ENCODE peak calls at places on chromosomes 16 and 17, in five cellular contexts. U is GM12878, V is K562, K is HCT116, D is HepG2. B is an unnamed sample.

GRCh38 chr17:27256225-27257030 is 37.5 kb upstream of the WSB1 start:
- DNase-seq in U (no peak), V (no peak), K (no peak), D (peak), B (no peak)

GRCh38 chr16:49427771-49428170 is 54.2 kb downstream of the C16orf78 start:
- DNase-seq in U (no peak), V (no peak), K (no peak), D (no peak), B (no peak)

GRCh38 chr17:48555183-48555615 is 10.3 kb upstream of the HOXB2 start:
- DNase-seq in U (no peak), V (peak), K (no peak), D (no peak), B (peak)

GRCh38 chr16:83956336-83957289 is 3.6 kb downstream of the OSGIN1 start:
- DNase-seq in U (peak), V (peak), K (peak), D (peak), B (peak)

GRCh38 chr16:50301626-50302471 is 35.5 kb downstream of the ADCY7 start:
- DNase-seq in U (no peak), V (no peak), K (no peak), D (no peak), B (peak)

GRCh38 chr17:44901323-44901965 is 2.2 kb upstream of the EFTUD2 start:
- DNase-seq in U (no peak), V (no peak), K (no peak), D (no peak), B (no peak)

GRCh38 chr17:31202968-31203367 is 94.1 kb downstream of the OMG start:
- DNase-seq in U (no peak), V (no peak), K (no peak), D (no peak), B (no peak)

GRCh38 chr16:74522160-74522559 is 84.8 kb downstream of the GLG1 start:
- DNase-seq in U (no peak), V (no peak), K (no peak), D (no peak), B (no peak)

GRCh38 chr17:75643033-75644017 is 10.1 kb downstream of the SMIM5 start:
- DNase-seq in U (no peak), V (no peak), K (no peak), D (no peak), B (no peak)

GRCh38 chr17:73351764-73352163 is 40.0 kb upstream of the CDC42EP4 start:
- DNase-seq in U (no peak), V (no peak), K (no peak), D (no peak), B (no peak)

GRCh38 chr17:78839762-78840529 is 668 bp downstream of the USP36 start:
- DNase-seq in U (no peak), V (no peak), K (no peak), D (peak), B (peak)
- TF ChIP-seq POLR2A in U (no peak), V (no peak), K (no peak), D (peak), B (no peak)

GRCh38 chr17:32486701-32487459 is at the start of gene CDK5R1:
- DNase-seq in U (no peak), V (peak), K (no peak), D (peak), B (peak)
- TF ChIP-seq REST in U (peak), V (peak), K (peak), D (peak), B (peak)

DNA sequence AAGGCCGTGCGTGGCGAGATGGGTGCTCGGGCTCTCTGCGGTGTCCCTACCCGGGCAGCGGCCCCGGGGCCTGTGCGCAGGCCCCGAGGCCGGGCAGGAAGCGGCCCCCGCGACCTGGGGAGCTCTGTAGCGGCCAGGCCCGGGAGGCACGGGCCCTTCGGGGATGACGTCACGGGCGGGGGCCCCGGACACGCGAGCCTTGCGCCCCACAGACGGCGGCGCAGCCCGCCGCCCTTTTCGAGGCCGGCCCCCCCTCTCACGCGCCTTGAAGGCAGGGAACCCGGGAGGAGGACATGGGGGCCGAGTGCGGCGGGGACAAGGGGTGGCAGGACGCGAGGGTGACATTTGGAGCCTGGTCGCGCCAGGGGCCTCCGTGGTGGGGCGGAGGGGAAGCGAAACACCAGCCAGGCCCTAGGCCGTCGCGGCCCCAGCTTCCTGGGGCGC is 1.1 kb downstream of the RAI1 start:
- DNase-seq in U (no peak), V (peak), K (no peak), D (no peak), B (peak)
- TF ChIP-seq POLR2A in U (peak), V (no peak), K (no peak), D (peak), B (peak)

GRCh38 chr17:34692932-34693331 is 113.5 kb downstream of the TMEM132E start:
- DNase-seq in U (no peak), V (no peak), K (no peak), D (no peak), B (no peak)
- TF ChIP-seq REST in U (no peak), V (no peak), K (no peak), D (no peak), B (no peak)

GRCh38 chr16:31187808-31188189 is 7.9 kb downstream of the FUS start:
- DNase-seq in U (no peak), V (no peak), K (no peak), D (no peak), B (no peak)

GRCh38 chr16:31185339-31185738 is 5.4 kb downstream of the FUS start:
- DNase-seq in U (no peak), V (no peak), K (no peak), D (no peak), B (no peak)

GRCh38 chr16:31186176-31186575 is 6.2 kb downstream of the FUS start:
- DNase-seq in U (no peak), V (peak), K (no peak), D (no peak), B (no peak)

GRCh38 chr16:31188450-31189411 is 8.8 kb downstream of the FUS start:
- DNase-seq in U (no peak), V (no peak), K (no peak), D (no peak), B (no peak)

DNA sequence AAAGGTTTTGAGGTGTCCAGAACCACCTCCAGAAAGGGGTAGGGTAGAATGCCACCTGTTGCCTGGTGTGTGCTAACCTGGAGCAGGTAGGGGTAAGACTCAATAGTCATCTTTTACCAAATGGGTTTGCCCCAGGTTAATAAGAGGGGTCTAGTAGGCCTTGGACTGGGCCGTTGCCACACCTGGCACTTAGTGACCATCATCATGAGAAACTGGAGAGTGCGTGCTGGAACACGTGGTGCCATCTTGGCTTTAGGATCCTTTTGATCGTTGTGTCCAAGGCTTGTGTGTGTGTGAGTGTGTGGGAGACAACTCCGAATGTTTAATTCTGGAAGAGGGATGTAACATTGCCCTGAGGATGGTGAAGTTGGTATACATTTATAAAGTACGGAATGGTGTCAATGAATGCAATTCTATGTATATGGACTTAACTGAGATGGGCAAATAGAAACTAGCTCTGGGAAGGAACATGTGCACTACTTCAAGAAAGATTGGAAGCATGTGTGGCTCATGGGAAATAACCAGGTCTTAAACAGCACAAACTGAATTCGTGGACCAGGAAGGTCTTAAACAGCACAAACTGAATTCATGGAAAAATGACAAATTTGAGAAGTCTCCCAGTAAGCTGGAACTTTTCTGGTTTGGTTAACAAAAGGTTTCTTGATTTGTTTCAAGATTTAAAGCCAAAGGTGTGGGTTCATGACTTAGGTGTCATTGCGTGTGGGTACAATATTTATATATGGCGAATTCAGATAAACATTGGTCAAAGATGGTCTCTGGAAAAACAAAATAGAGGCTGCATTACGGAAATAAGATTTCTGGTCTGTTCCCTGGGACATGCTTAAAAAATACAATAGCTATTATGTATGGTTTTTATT is 7.2 kb downstream of the FUS start:
- DNase-seq in U (no peak), V (peak), K (no peak), D (no peak), B (no peak)
- TF ChIP-seq POLR2A in U (peak), V (peak), K (no peak), D (no peak), B (no peak)

GRCh38 chr16:68206224-68206623 is 29.7 kb downstream of the ESRP2 start:
- DNase-seq in U (no peak), V (no peak), K (no peak), D (no peak), B (no peak)
- TF ChIP-seq REST in U (no peak), V (no peak), K (no peak), D (no peak), B (no peak)

DNA sequence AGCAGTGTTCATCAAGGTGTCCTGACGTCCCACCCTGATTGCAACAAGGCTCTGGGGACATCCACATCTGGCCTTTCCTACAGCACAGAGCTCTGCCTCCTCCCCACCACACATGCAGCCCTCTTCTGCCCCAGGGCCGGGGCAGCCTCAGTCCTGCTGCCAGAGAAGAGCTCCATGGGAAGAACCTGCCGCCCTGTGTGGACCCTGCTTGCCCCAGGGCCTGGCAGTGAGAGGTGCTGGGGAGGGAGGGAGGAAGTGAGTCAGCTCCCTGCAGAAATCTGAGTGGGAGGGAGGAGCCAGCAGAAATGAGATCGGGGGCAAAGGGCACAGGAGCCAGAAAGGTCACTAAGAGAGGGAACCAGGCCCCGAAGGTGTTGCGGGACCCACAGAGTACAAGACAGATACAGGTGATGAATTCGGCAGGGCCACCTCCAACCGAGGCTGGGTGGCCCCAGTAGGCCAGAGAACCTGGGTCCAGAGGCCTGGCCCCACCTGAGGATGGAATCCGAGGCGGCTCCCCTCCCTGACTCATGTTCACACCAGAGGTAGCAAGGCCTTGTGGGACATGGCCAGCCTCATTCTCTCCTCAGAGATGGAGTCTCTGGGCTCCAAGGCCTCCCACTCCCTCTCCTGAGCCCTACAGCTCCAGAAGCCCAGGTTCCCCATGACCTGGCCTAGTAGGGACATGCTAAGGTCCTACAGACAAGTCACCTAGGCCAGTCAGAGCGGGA is 24.8 kb downstream of the MYO18A start:
- DNase-seq in U (no peak), V (peak), K (peak), D (peak), B (peak)
- TF ChIP-seq POLR2A in U (no peak), V (peak), K (no peak), D (no peak), B (peak)

DNA sequence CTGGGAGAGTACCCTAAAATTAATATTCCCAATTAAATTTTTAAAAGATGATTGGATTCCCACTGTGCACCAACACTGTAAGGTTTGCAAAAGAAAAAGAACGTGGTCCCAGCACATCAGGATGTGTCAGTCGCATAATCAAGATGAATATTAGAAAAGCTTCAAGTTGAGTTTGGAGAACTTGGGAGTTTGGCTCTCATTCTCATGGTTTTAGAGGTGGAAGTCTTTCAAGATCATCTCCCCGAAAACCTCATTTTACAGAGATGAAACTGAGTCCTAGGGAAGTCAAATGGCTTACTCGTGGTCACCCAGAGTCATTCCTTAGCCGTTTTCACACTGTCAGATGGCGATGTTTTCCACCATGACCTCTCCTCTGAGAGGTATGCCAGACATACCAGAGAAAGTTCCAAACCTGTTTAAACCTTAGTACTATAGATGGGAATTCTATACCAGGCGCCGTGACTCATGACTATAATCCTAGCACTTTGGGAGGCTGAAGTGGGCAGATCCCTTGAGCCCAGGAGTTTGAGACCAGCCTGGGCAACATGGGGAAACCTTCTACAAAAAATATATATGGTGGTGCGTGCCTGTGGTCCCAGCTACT is 1.2 kb downstream of the SEC14L1 start:
- DNase-seq in U (no peak), V (no peak), K (no peak), D (no peak), B (no peak)
- TF ChIP-seq REST in U (no peak), V (no peak), K (no peak), D (no peak), B (no peak)

DNA sequence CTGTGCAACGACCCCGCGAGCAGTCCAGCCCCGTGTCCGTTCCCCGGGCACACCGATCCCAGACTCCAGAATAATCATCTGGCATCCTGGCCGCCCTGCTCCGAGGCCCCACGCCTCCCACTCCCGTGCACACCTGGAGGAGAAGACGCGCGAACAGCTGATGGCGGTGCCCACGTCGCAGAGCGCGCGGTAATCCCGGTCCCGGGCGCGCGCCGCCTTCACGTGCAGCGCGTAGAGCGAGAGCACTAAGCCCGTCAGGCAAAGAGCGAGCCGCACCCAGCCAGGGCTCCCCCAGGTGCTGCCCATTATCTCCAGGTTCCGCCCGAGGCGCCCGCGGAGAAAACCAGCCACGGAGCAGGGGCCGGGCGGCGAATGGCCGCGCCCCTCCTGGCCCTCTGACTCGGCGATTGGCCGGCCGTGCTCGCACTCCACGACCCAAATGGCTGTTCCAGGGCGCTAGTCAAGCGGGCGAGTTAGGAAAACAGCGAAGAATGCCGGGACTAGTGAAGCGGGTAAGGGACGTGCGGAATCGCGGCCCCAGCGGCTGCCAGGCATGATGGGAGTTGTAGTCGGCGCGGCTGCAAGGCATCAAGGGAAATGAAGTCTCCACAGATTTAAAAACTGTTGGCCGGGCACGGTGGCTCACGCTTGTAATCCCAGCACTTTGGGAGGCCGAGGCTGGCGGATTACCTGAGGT is at the start of gene VKORC1:
- DNase-seq in U (peak), V (peak), K (peak), D (peak), B (peak)
- TF ChIP-seq POLR2A in U (peak), V (peak), K (peak), D (peak), B (peak)

GRCh38 chr17:35603674-35604073 is 16.6 kb downstream of the AP2B1 start:
- DNase-seq in U (no peak), V (no peak), K (no peak), D (no peak), B (no peak)

GRCh38 chr17:35609831-35610230 is 22.7 kb downstream of the AP2B1 start:
- DNase-seq in U (no peak), V (no peak), K (no peak), D (no peak), B (no peak)

GRCh38 chr17:35607239-35607817 is 20.2 kb downstream of the AP2B1 start:
- DNase-seq in U (no peak), V (no peak), K (no peak), D (no peak), B (no peak)

DNA sequence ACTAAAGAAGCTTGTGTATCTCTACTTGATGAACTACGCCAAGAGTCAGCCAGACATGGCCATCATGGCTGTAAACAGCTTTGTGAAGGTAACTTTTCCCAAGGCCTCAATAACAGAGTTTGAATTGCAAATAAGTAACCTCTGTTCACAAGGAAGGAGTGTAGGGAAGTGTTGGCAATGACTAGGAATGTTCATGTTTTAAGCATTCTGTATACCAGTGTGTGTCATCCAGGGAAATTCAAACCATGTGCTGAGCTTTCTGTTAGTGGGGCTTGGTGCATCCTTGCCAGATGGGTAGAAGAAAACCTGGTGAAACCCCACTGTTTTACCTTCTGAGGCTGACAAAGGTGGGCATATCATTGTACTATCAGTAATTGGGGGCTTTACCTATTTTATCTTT is 18.6 kb downstream of the AP2B1 start:
- DNase-seq in U (no peak), V (no peak), K (no peak), D (no peak), B (no peak)
- TF ChIP-seq REST in U (no peak), V (no peak), K (no peak), D (no peak), B (no peak)

B was measured in A549.